ENCODE peak calls at places on chromosomes 6 and 20, in six cellular contexts. V is right cardiac atrium, U is aorta, D is cardiac muscle cell, L is mesendoderm, C is left ventricle myocardium inferior. E is an unnamed sample.

GRCh38 chr6:46888578-46888977 is 33.2 kb downstream of the ADGRF5 start:
- DNase-seq in V (no peak), U (no peak), D (no peak), L (no peak), C (no peak), E (no peak)

GRCh38 chr6:143501851-143502250 is 9.7 kb downstream of the FUCA2 start:
- DNase-seq in V (no peak), U (no peak), D (no peak), L (no peak), C (no peak), E (no peak)

GRCh38 chr20:52799130-52799529 is 173.0 kb upstream of the TSHZ2 start:
- DNase-seq in V (no peak), U (no peak), D (no peak), L (no peak), C (no peak), E (no peak)

GRCh38 chr6:37449984-37450383 is 17.0 kb downstream of the CMTR1 start:
- DNase-seq in V (no peak), U (no peak), D (no peak), L (no peak), C (no peak), E (no peak)

GRCh38 chr20:61434361-61434781 is 182.3 kb downstream of the CDH4 start:
- DNase-seq in V (no peak), U (no peak), D (peak; percentile 6), L (peak; percentile 33), C (no peak), E (no peak)

GRCh38 chr6:69571234-69571633 is 225.6 kb downstream of the LMBRD1 start:
- DNase-seq in V (no peak), U (no peak), D (no peak), L (no peak), C (no peak), E (no peak)

GRCh38 chr6:155038104-155038503 is 43.0 kb downstream of the TIAM2 start:
- DNase-seq in V (no peak), U (no peak), D (no peak), L (no peak), C (no peak), E (no peak)

GRCh38 chr6:157045831-157046454 is 268.8 kb downstream of the ARID1B start:
- DNase-seq in V (no peak), U (no peak), D (peak; percentile 73), L (peak; percentile 82), C (no peak), E (no peak)

GRCh38 chr6:166768761-166769160 is 141.7 kb upstream of the RPS6KA2 start:
- DNase-seq in V (no peak), U (no peak), D (no peak), L (no peak), C (no peak), E (no peak)

GRCh38 chr20:39453890-39454289 is 491.7 kb downstream of the DHX35 start:
- DNase-seq in V (no peak), U (no peak), D (no peak), L (peak; percentile 8), C (no peak), E (no peak)

GRCh38 chr20:44268802-44269201 is 21.7 kb downstream of the GDAP1L1 start:
- DNase-seq in V (no peak), U (no peak), D (no peak), L (no peak), C (no peak), E (no peak)

GRCh38 chr6:1867197-1867596 is 257.5 kb downstream of the FOXC1 start:
- DNase-seq in V (no peak), U (no peak), D (no peak), L (no peak), C (no peak), E (no peak)

GRCh38 chr20:24677626-24678328 is 208.3 kb downstream of the SYNDIG1 start:
- DNase-seq in V (peak; percentile 43), U (no peak), D (no peak), L (peak; percentile 18), C (no peak), E (no peak)

GRCh38 chr6:111687652-111688051 is 82.0 kb upstream of the TRAF3IP2 start:
- DNase-seq in V (no peak), U (no peak), D (no peak), L (no peak), C (no peak), E (no peak)

GRCh38 chr6:26330835-26331808 is 33.9 kb upstream of the BTN3A2 start:
- DNase-seq in V (no peak), U (no peak), D (peak; percentile 27), L (peak; percentile 84), C (no peak), E (no peak)

GRCh38 chr6:26329763-26330511 is 35.1 kb upstream of the BTN3A2 start:
- DNase-seq in V (no peak), U (no peak), D (peak; percentile 57), L (peak; percentile 66), C (no peak), E (no peak)

GRCh38 chr6:26331809-26332226 is 33.2 kb upstream of the BTN3A2 start:
- DNase-seq in V (no peak), U (no peak), D (no peak), L (no peak), C (no peak), E (no peak)

GRCh38 chr6:26327450-26328264 is 37.3 kb upstream of the BTN3A2 start:
- DNase-seq in V (no peak), U (no peak), D (peak; percentile 74), L (peak; percentile 91), C (no peak), E (no peak)

DNA sequence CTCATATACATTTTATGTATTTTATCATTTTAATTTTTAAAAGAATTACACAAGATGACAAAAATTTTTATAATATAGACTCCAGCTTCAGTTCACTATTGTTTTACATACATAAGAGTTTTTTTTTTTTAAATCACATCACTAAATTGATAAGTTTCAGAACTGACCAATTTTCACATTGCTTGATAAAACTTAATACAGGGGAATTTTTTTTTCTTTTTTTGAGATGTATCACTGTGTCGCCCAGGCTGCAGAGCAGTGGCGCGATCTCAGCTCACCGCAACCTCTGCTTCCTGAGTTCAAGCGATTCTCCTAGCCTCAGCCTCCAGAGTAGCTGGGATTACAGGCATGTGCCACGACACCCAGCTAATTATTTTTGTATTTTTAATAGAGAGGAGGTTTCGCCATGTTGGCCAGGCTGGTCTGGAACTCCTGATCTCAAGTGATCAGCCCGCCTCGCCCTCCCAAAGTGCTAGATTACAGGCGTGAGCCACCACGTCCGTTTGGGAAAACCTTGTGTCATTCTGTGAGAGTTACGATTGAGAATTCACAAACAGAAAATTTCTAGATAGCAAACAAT is 36.6 kb upstream of the BTN3A2 start:
- DNase-seq in V (no peak), U (no peak), D (no peak), L (peak; percentile 64), C (no peak), E (no peak)
- H3K4me3 ChIP-seq in V (no peak overlapping the region), U (no peak overlapping the region), D (peak overlapping the region; percentile 42), L (no peak overlapping the region), C (no peak overlapping the region), E (no peak overlapping the region)

GRCh38 chr6:41182069-41183034 is 18.6 kb downstream of the TREML2 start:
- DNase-seq in V (no peak), U (peak; percentile 61), D (peak; percentile 74), L (peak; percentile 83), C (no peak), E (no peak)
- H3K27ac ChIP-seq in V (no peak overlapping the region), U (no peak overlapping the region), D (no peak overlapping the region), L (no peak overlapping the region), C (no peak overlapping the region), E (no peak overlapping the region)

GRCh38 chr6:15352229-15352628 is 106.4 kb downstream of the JARID2 start:
- DNase-seq in V (no peak), U (no peak), D (no peak), L (no peak), C (no peak), E (no peak)

GRCh38 chr6:15358579-15359327 is 112.9 kb downstream of the JARID2 start:
- DNase-seq in V (no peak), U (no peak), D (peak; percentile 60), L (peak; percentile 81), C (no peak), E (no peak)

GRCh38 chr6:15352884-15353283 is 107.0 kb downstream of the JARID2 start:
- DNase-seq in V (no peak), U (no peak), D (peak; percentile 44), L (no peak), C (no peak), E (no peak)

GRCh38 chr6:15357832-15358231 is 112.0 kb downstream of the JARID2 start:
- DNase-seq in V (no peak), U (no peak), D (no peak), L (no peak), C (no peak), E (no peak)

DNA sequence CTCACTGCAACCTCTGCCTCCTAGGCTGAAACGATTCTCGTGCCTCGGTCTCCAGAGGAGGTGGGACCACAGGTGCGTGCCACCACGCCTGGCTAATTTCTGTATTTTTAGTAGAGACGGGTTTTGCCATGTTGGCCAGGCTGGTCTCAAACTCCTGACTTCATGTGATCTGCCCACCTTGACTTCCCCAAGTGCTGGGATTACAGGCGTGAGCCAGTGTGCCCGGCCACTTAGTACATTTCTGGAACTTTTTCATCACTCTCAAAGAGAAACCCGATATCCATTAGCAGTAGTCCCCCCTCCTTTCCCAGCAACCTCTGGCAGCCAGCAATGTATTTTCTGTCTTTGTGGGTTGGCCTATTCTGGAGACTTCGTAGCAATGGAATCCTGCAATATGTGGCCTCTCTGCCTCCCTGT is 109.8 kb downstream of the JARID2 start:
- DNase-seq in V (no peak), U (no peak), D (no peak), L (no peak), C (no peak), E (no peak)
- H3K4me3 ChIP-seq in V (no peak overlapping the region), U (no peak overlapping the region), D (no peak overlapping the region), L (no peak overlapping the region), C (no peak overlapping the region), E (no peak overlapping the region)

GRCh38 chr6:56767435-56767834 is 124.7 kb upstream of the DST start:
- DNase-seq in V (no peak), U (no peak), D (no peak), L (no peak), C (no peak), E (no peak)

GRCh38 chr6:56765494-56765893 is 122.8 kb upstream of the DST start:
- DNase-seq in V (no peak), U (no peak), D (no peak), L (no peak), C (no peak), E (no peak)

GRCh38 chr6:56766806-56767178 is 124.1 kb upstream of the DST start:
- DNase-seq in V (no peak), U (no peak), D (peak; percentile 43), L (no peak), C (no peak), E (no peak)

GRCh38 chr6:56767892-56768531 is 125.3 kb upstream of the DST start:
- DNase-seq in V (no peak), U (no peak), D (no peak), L (no peak), C (no peak), E (no peak)

DNA sequence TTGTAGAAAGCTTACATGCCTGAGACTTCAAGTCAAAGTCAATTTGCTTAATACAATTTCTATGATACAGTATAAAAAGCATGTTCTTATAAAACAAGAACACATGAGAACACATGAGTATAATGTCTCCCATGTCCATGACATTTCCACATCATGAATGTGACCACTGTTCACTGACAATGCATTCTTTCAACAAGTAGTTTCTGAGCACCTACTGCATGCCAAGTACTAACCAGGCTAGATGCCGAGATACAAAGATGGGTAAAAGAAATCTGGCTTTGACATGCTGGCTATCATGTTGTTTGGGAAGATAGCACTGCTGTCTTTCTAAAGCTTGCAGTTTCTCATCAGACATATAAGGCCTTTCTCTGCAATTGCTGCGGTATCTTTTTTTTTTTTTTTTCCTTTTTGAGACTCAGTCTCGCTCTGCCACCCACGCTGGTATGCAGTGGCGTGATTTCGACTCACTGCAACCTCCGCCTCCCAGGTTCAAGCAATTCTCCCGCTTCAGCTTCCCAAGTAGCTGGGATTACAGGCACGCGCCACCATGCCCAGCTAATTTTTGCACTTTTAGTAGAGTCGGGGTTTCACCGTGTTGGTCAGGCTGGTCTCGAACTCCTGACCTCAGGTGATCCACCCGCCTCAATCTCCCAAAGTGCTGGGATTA is 123.6 kb upstream of the DST start:
- DNase-seq in V (no peak), U (no peak), D (no peak), L (no peak), C (no peak), E (no peak)
- H3K27ac ChIP-seq in V (peak overlapping the region; percentile 10), U (no peak overlapping the region), D (no peak overlapping the region), L (no peak overlapping the region), C (peak overlapping the region; percentile 34), E (peak overlapping the region; percentile 41)

E was measured in heart right ventricle.